ENCODE peak calls at places on chromosomes 12 and 14, in seven cellular contexts. W is OCI-LY7, N is GM23338, K is GM12878, S is mammary epithelial cell, U is neuronal stem cell, A is IMR-90. T is an unnamed sample.
A peak's percentile ranks its signal among the peaks of the same experiment; 100 is the strongest.

GRCh38 chr14:23514009-23514962 is 37.3 kb downstream of the ZFHX2 start:
- DNase-seq in W (no peak), N (no peak), K (no peak), S (no peak), U (no peak), A (no peak), T (no peak)

GRCh38 chr12:103928736-103929050 is 1.5 kb upstream of the HSP90B1 start:
- DNase-seq in W (peak; percentile 74), N (peak; percentile 11), K (peak; percentile 80), S (no peak), U (no peak), A (no peak), T (no peak)

GRCh38 chr12:89825591-89826449 is 117.2 kb upstream of the ATP2B1 start:
- DNase-seq in W (peak; percentile 16), N (no peak), K (peak; percentile 27), S (no peak), U (no peak), A (peak; percentile 4), T (no peak)

GRCh38 chr12:48779869-48780268 is 9.0 kb downstream of the ADCY6 start:
- DNase-seq in W (no peak), N (no peak), K (no peak), S (no peak), U (no peak), A (peak; percentile 62), T (no peak)

GRCh38 chr14:64611358-64612020 is 61.7 kb downstream of the PPP1R36 start:
- DNase-seq in W (no peak), N (no peak), K (no peak), S (no peak), U (no peak), A (peak; percentile 61), T (no peak)

GRCh38 chr14:68104518-68104917 is 284.9 kb downstream of the RAD51B start:
- DNase-seq in W (no peak), N (no peak), K (no peak), S (peak; percentile 92), U (no peak), A (peak; percentile 91), T (no peak)

GRCh38 chr14:93160353-93160801 is 24.3 kb downstream of the MOAP1 start:
- DNase-seq in W (peak; percentile 36), N (peak; percentile 73), K (no peak), S (no peak), U (no peak), A (no peak), T (no peak)

GRCh38 chr14:63174760-63175191 is 29.5 kb upstream of the RHOJ start:
- DNase-seq in W (peak; percentile 32), N (peak; percentile 78), K (no peak), S (peak; percentile 91), U (peak; percentile 44), A (peak; percentile 76), T (no peak)

GRCh38 chr14:74660863-74661262 is 48.8 kb upstream of the LTBP2 start:
- DNase-seq in W (no peak), N (no peak), K (no peak), S (no peak), U (no peak), A (no peak), T (no peak)

GRCh38 chr12:123830675-123831074 is 68.6 kb downstream of the DNAH10 start:
- DNase-seq in W (no peak), N (no peak), K (no peak), S (no peak), U (no peak), A (no peak), T (no peak)

GRCh38 chr12:20483776-20484175 is 115.4 kb downstream of the PDE3A start:
- DNase-seq in W (no peak), N (no peak), K (no peak), S (no peak), U (no peak), A (peak; percentile 65), T (no peak)

GRCh38 chr12:32307352-32307751 is 92.0 kb upstream of the FGD4 start:
- DNase-seq in W (no peak), N (no peak), K (no peak), S (no peak), U (no peak), A (no peak), T (no peak)

GRCh38 chr12:43349863-43350262 is 202.1 kb downstream of the ADAMTS20 start:
- DNase-seq in W (no peak), N (no peak), K (no peak), S (no peak), U (no peak), A (peak; percentile 31), T (no peak)

GRCh38 chr12:49813131-49813530 is 15.1 kb downstream of the NCKAP5L start:
- DNase-seq in W (no peak), N (no peak), K (no peak), S (no peak), U (no peak), A (no peak), T (no peak)

GRCh38 chr12:99054601-99055128 is 409.6 kb downstream of the APAF1 start:
- DNase-seq in W (no peak), N (no peak), K (no peak), S (no peak), U (no peak), A (no peak), T (no peak)

GRCh38 chr12:93793983-93794382 is 116.8 kb downstream of the CRADD start:
- DNase-seq in W (no peak), N (no peak), K (no peak), S (no peak), U (no peak), A (peak; percentile 85), T (no peak)

GRCh38 chr14:24880689-24881088 is 169.3 kb downstream of the STXBP6 start:
- DNase-seq in W (no peak), N (no peak), K (no peak), S (no peak), U (no peak), A (peak; percentile 20), T (no peak)
- H2AFZ ChIP-seq in W (no peak overlapping the region), N (no peak overlapping the region), K (no peak overlapping the region), S (no peak overlapping the region), U (no peak overlapping the region), A (no peak overlapping the region), T (no peak overlapping the region)

GRCh38 chr12:95857799-95858198 is 953 bp upstream of the SNRPF start:
- DNase-seq in W (no peak), N (peak; percentile 39), K (no peak), S (no peak), U (no peak), A (no peak), T (no peak)

GRCh38 chr12:95858451-95859343 is at the start of gene SNRPF:
- DNase-seq in W (peak; percentile 96), N (peak; percentile 98), K (peak; percentile 95), S (peak; percentile 97), U (peak; percentile 96), A (peak; percentile 97), T (peak; percentile 95)

GRCh38 chr12:95857151-95857550 is 1.6 kb upstream of the SNRPF start:
- DNase-seq in W (no peak), N (peak; percentile 77), K (no peak), S (no peak), U (no peak), A (no peak), T (no peak)

GRCh38 chr12:95859947-95860850 is 1.4 kb downstream of the SNRPF start:
- DNase-seq in W (no peak), N (no peak), K (no peak), S (peak; percentile 4), U (no peak), A (no peak), T (no peak)

DNA sequence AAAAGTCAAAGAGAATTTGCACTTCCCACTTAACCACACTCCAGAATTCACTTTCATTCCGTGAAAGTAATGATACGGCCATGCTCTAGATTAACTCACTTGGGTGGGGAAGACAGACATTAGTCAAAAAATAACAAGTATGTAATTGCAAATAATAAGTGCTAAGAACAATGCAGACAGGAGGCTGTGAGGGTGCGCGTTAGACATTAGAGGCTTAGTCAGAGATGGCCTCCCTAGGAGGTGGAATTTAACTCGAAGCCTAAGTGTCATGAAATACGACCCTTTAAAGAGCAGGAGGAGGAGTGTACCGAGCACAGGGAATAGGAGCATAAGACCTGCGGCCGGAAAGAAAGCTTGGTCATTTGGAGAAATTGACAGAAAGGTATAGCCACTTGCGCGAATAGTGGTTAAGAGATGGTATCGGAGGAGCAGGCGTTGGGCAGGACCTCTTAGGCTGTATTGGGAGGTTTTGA is 628 bp downstream of the SNRPF start:
- DNase-seq in W (peak; percentile 15), N (peak; percentile 65), K (no peak), S (peak; percentile 50), U (peak; percentile 12), A (peak; percentile 31), T (peak; percentile 18)
- H2AFZ ChIP-seq in W (peak overlapping the region; percentile 89), N (peak overlapping the region; percentile 60), K (peak overlapping the region; percentile 39), S (peak overlapping the region; percentile 95), U (peak overlapping the region; percentile 88), A (peak overlapping the region; percentile 96), T (peak overlapping the region; percentile 85)

DNA sequence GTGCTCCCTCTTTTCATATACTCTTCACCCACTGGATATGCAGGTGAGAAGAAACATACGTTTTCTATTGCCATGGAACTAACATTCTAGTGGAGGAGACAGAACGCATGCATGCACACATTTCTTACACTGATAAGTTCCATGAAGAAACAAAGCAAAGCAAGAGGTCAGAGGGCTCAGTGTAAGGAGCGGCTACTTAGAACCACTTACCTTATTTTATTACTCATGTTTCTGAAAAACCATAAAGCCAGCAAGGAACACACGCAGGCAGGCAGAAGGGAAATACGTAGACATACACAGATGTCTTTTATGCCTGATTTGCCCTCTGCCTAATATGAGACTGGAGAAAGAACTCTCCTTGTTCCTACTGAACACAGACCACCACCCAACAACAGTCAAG is 362.9 kb downstream of the TMEM132D start:
- DNase-seq in W (no peak), N (no peak), K (no peak), S (no peak), U (no peak), A (no peak), T (no peak)
- H2AFZ ChIP-seq in W (no peak overlapping the region), N (no peak overlapping the region), K (no peak overlapping the region), S (no peak overlapping the region), U (no peak overlapping the region), A (no peak overlapping the region), T (no peak overlapping the region)

GRCh38 chr12:92300781-92301180 is 155.1 kb upstream of the BTG1 start:
- DNase-seq in W (no peak), N (no peak), K (no peak), S (no peak), U (no peak), A (no peak), T (no peak)

GRCh38 chr12:92297932-92298681 is 152.5 kb upstream of the BTG1 start:
- DNase-seq in W (peak; percentile 15), N (no peak), K (no peak), S (peak; percentile 5), U (no peak), A (peak; percentile 80), T (no peak)

GRCh38 chr12:92297405-92297804 is 151.8 kb upstream of the BTG1 start:
- DNase-seq in W (no peak), N (no peak), K (no peak), S (no peak), U (no peak), A (no peak), T (no peak)

GRCh38 chr12:92299744-92300143 is 154.1 kb upstream of the BTG1 start:
- DNase-seq in W (no peak), N (no peak), K (no peak), S (no peak), U (no peak), A (no peak), T (no peak)

DNA sequence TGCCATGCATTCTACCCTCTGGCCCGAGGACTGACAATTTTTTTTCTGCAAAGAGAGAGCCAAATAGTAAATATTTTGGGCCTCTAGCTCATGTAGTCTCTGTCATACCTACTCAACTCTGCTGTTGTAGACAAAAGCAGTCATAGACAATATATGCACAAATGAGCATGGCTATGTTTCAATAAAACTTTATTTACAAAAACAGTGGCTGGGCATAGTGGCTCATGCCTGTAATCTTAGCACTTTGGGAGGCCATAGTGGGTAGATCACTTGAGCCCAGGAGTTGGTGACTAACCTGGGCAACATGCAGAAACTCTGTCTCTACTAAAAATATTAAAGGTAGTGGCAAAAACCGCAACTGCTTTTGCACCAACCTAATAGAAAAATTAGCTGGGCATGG is 153.7 kb upstream of the BTG1 start:
- DNase-seq in W (no peak), N (no peak), K (no peak), S (no peak), U (no peak), A (no peak), T (no peak)
- H2AFZ ChIP-seq in W (no peak overlapping the region), N (no peak overlapping the region), K (no peak overlapping the region), S (no peak overlapping the region), U (no peak overlapping the region), A (no peak overlapping the region), T (no peak overlapping the region)